ENCODE peak calls at places on chromosomes 7 and 10, in five cellular contexts. One of them, this sample, is unnamed.

GRCh38 chr7:20417260-20417659 is 86.6 kb downstream of the ITGB8 start:
- DNase-seq in CD4-positive, CD25-positive, alpha-beta regulatory T cell: no peak
- DNase-seq in SJSA1: no peak
- DNase-seq in neuronal stem cell: no peak
- DNase-seq in body of pancreas: no peak
- DNase-seq in this sample: no peak

GRCh38 chr7:100372256-100372655 is 1.0 kb upstream of the PILRA start:
- DNase-seq in CD4-positive, CD25-positive, alpha-beta regulatory T cell: no peak
- DNase-seq in SJSA1: no peak
- DNase-seq in neuronal stem cell: no peak
- DNase-seq in body of pancreas: no peak
- DNase-seq in this sample: peak; percentile 65

GRCh38 chr10:71608863-71609768 is 110.5 kb downstream of the C10orf105 start:
- DNase-seq in CD4-positive, CD25-positive, alpha-beta regulatory T cell: peak; percentile 21
- DNase-seq in SJSA1: peak; percentile 39
- DNase-seq in neuronal stem cell: peak; percentile 86
- DNase-seq in body of pancreas: peak; percentile 75
- DNase-seq in this sample: peak; percentile 81

GRCh38 chr7:142811154-142811737 is 40.5 kb downstream of the PRSS2 start:
- DNase-seq in CD4-positive, CD25-positive, alpha-beta regulatory T cell: no peak
- DNase-seq in SJSA1: peak; percentile 39
- DNase-seq in neuronal stem cell: peak; percentile 41
- DNase-seq in body of pancreas: no peak
- DNase-seq in this sample: no peak

GRCh38 chr10:69801434-69802315 is at the start of gene COL13A1:
- DNase-seq in CD4-positive, CD25-positive, alpha-beta regulatory T cell: no peak
- DNase-seq in SJSA1: peak; percentile 87
- DNase-seq in neuronal stem cell: peak; percentile 74
- DNase-seq in body of pancreas: peak; percentile 33
- DNase-seq in this sample: peak; percentile 64

GRCh38 chr7:130942211-130942964 is 208.4 kb upstream of the KLF14 start:
- DNase-seq in CD4-positive, CD25-positive, alpha-beta regulatory T cell: peak; percentile 51
- DNase-seq in SJSA1: peak; percentile 72
- DNase-seq in neuronal stem cell: no peak
- DNase-seq in body of pancreas: peak; percentile 77
- DNase-seq in this sample: no peak

GRCh38 chr7:36119005-36119711 is 33.9 kb upstream of the EEPD1 start:
- DNase-seq in CD4-positive, CD25-positive, alpha-beta regulatory T cell: no peak
- DNase-seq in SJSA1: peak; percentile 74
- DNase-seq in neuronal stem cell: no peak
- DNase-seq in body of pancreas: peak; percentile 41
- DNase-seq in this sample: no peak

GRCh38 chr7:2024227-2024918 is 208.4 kb downstream of the MAD1L1 start:
- DNase-seq in CD4-positive, CD25-positive, alpha-beta regulatory T cell: no peak
- DNase-seq in SJSA1: no peak
- DNase-seq in neuronal stem cell: no peak
- DNase-seq in body of pancreas: peak; percentile 7
- DNase-seq in this sample: no peak

GRCh38 chr10:132957981-132958885 is 15.9 kb upstream of the CFAP46 start:
- DNase-seq in CD4-positive, CD25-positive, alpha-beta regulatory T cell: no peak
- DNase-seq in SJSA1: no peak
- DNase-seq in neuronal stem cell: no peak
- DNase-seq in body of pancreas: no peak
- DNase-seq in this sample: no peak

GRCh38 chr10:102342462-102342861 is 53.0 kb upstream of the NFKB2 start:
- DNase-seq in CD4-positive, CD25-positive, alpha-beta regulatory T cell: no peak
- DNase-seq in SJSA1: peak; percentile 11
- DNase-seq in neuronal stem cell: no peak
- DNase-seq in body of pancreas: no peak
- DNase-seq in this sample: no peak

GRCh38 chr10:64760371-64760770 is 1239.2 kb downstream of the REEP3 start:
- DNase-seq in CD4-positive, CD25-positive, alpha-beta regulatory T cell: no peak
- DNase-seq in SJSA1: no peak
- DNase-seq in neuronal stem cell: no peak
- DNase-seq in body of pancreas: no peak
- DNase-seq in this sample: no peak

GRCh38 chr7:28106316-28106957 is 74.2 kb downstream of the JAZF1 start:
- DNase-seq in CD4-positive, CD25-positive, alpha-beta regulatory T cell: no peak
- DNase-seq in SJSA1: peak; percentile 58
- DNase-seq in neuronal stem cell: no peak
- DNase-seq in body of pancreas: no peak
- DNase-seq in this sample: no peak

GRCh38 chr10:65320256-65321026 is 1605.4 kb upstream of the LRRTM3 start:
- DNase-seq in CD4-positive, CD25-positive, alpha-beta regulatory T cell: no peak
- DNase-seq in SJSA1: no peak
- DNase-seq in neuronal stem cell: no peak
- DNase-seq in body of pancreas: no peak
- DNase-seq in this sample: no peak

GRCh38 chr10:24778298-24778697 is 54.6 kb upstream of the ARHGAP21 start:
- DNase-seq in CD4-positive, CD25-positive, alpha-beta regulatory T cell: no peak
- DNase-seq in SJSA1: no peak
- DNase-seq in neuronal stem cell: no peak
- DNase-seq in body of pancreas: no peak
- DNase-seq in this sample: no peak

GRCh38 chr7:6642239-6642839 is 5.2 kb downstream of the ZNF316 start:
- DNase-seq in CD4-positive, CD25-positive, alpha-beta regulatory T cell: no peak
- DNase-seq in SJSA1: no peak
- DNase-seq in neuronal stem cell: no peak
- DNase-seq in body of pancreas: no peak
- DNase-seq in this sample: no peak

GRCh38 chr10:110101464-110102144 is 93.8 kb downstream of the ADD3 start:
- DNase-seq in CD4-positive, CD25-positive, alpha-beta regulatory T cell: no peak
- DNase-seq in SJSA1: no peak
- DNase-seq in neuronal stem cell: no peak
- DNase-seq in body of pancreas: no peak
- DNase-seq in this sample: no peak

GRCh38 chr10:15843705-15844104 is 16.6 kb downstream of the MINDY3 start:
- DNase-seq in CD4-positive, CD25-positive, alpha-beta regulatory T cell: no peak
- DNase-seq in SJSA1: no peak
- DNase-seq in neuronal stem cell: no peak
- DNase-seq in body of pancreas: no peak
- DNase-seq in this sample: no peak

GRCh38 chr10:22631646-22632278 is 82.6 kb downstream of the PIP4K2A start:
- DNase-seq in CD4-positive, CD25-positive, alpha-beta regulatory T cell: no peak
- DNase-seq in SJSA1: peak; percentile 58
- DNase-seq in neuronal stem cell: no peak
- DNase-seq in body of pancreas: no peak
- DNase-seq in this sample: no peak

DNA sequence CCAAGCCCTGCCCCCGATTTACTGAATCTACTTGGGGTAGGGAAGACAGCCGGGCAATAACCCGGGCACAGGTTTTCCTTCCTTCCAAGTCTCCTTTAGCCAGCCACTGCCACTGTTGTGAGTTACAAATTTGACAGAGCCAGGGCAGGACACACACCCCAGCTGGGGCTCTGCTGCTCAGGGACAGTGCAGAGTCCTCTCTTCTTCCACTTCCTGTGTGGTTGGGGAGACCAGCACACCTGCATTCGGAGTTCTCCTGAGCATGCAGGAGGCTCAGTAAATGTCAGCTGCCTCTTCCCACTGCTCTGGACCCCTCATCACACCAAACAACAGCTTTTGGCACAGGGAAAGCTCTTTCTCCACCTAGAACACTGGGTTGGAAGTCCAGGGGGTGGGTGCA is 21.3 kb downstream of the CHST15 start:
- DNase-seq in CD4-positive, CD25-positive, alpha-beta regulatory T cell: no peak
- DNase-seq in SJSA1: no peak
- DNase-seq in neuronal stem cell: no peak
- DNase-seq in body of pancreas: no peak
- DNase-seq in this sample: no peak
- H3K4me3 ChIP-seq in CD4-positive, CD25-positive, alpha-beta regulatory T cell: no peak overlapping the region
- H3K4me3 ChIP-seq in SJSA1: no peak overlapping the region
- H3K4me3 ChIP-seq in neuronal stem cell: no peak overlapping the region
- H3K4me3 ChIP-seq in body of pancreas: no peak overlapping the region
- H3K4me3 ChIP-seq in this sample: no peak overlapping the region

GRCh38 chr7:79452032-79452494 is 1.4 kb downstream of the MAGI2 start:
- DNase-seq in CD4-positive, CD25-positive, alpha-beta regulatory T cell: peak; percentile 37
- DNase-seq in SJSA1: peak; percentile 60
- DNase-seq in neuronal stem cell: peak; percentile 60
- DNase-seq in body of pancreas: peak; percentile 78
- DNase-seq in this sample: peak; percentile 91
- H3K27me3 ChIP-seq in CD4-positive, CD25-positive, alpha-beta regulatory T cell: no peaks in the 10 kb centered on the region
- H3K27me3 ChIP-seq in SJSA1: no peaks in the 10 kb centered on the region
- H3K27me3 ChIP-seq in neuronal stem cell: no peaks in the 10 kb centered on the region
- H3K27me3 ChIP-seq in body of pancreas: no peaks in the 10 kb centered on the region
- H3K27me3 ChIP-seq in this sample: no peaks in the 10 kb centered on the region

GRCh38 chr10:1735562-1735961 is 1.8 kb downstream of the ADARB2 start:
- DNase-seq in CD4-positive, CD25-positive, alpha-beta regulatory T cell: no peak
- DNase-seq in SJSA1: no peak
- DNase-seq in neuronal stem cell: no peak
- DNase-seq in body of pancreas: no peak
- DNase-seq in this sample: no peak
- H3K4me3 ChIP-seq in CD4-positive, CD25-positive, alpha-beta regulatory T cell: no peak overlapping the region
- H3K4me3 ChIP-seq in SJSA1: no peak overlapping the region
- H3K4me3 ChIP-seq in neuronal stem cell: no peak overlapping the region
- H3K4me3 ChIP-seq in body of pancreas: no peak overlapping the region
- H3K4me3 ChIP-seq in this sample: no peak overlapping the region

DNA sequence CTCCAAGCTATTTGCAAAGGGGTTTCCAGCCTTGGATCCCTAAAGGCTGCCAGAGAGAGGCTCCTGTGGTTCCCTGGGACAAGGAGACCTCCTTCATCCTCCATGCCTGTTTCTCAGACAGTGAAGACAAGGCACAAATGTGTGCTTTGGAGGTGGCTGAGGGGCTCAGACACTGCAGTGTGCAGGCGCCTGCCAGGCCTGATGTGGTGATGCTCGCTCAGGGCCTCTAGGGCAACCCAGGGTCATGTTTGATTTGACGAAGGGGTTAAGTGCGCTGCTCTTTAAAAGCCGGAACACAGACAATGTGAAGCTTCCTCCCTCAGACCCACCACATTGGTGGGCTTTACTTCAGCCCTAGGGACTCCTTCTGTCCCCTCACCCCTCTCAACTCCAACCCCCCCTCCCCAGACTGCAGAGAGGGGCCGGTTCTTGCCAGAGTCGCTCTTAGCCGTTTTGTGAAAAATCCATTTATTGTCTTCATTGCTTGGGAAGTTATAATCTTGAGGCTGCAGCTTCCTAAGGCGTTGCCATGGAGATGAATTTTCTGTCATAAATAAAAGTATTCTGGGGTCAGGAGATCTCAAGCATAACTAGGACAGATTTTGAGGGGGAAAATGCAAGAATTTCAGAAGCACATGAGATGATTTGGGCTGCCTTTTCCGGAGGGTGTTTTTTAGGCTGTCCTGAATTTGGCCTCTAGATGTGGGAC is 35.8 kb downstream of the PDGFA start:
- DNase-seq in CD4-positive, CD25-positive, alpha-beta regulatory T cell: no peak
- DNase-seq in SJSA1: no peak
- DNase-seq in neuronal stem cell: no peak
- DNase-seq in body of pancreas: no peak
- DNase-seq in this sample: no peak
- H3K27me3 ChIP-seq in CD4-positive, CD25-positive, alpha-beta regulatory T cell: no peaks in the 10 kb centered on the region
- H3K27me3 ChIP-seq in SJSA1: peaks cover 11% of the 10 kb centered on the region
- H3K27me3 ChIP-seq in neuronal stem cell: peaks cover 34% of the 10 kb centered on the region
- H3K27me3 ChIP-seq in body of pancreas: no peaks in the 10 kb centered on the region
- H3K27me3 ChIP-seq in this sample: no peaks in the 10 kb centered on the region

DNA sequence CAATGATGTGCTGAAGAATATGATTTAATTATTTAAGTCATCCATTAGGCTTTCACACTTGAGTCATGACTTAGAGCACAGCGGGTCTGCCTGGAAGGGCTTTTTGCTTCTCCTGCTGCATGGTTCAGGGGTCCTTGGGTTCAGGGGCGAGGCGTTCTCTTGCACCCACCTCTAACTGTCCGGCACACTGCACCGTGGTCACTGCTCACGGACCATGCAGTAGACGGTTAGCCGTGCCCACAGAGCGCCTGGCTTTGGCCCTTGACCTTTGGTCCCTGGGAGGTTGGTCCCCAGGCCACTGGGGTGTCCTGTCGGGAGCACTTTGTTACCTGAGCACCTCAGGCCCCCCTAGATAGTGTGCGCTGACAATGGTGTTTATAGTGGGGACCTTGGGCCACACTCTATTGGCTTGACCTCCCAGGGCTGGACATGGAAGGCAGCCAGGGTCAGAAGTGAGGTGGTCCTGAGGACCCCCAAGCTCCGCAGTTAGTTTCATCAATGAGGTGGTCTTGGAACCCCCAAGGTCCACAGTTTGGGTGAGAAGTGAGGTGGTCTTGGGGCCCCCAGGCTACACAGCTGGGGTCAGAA is 110.6 kb downstream of the ACTR3B start:
- DNase-seq in CD4-positive, CD25-positive, alpha-beta regulatory T cell: no peak
- DNase-seq in SJSA1: no peak
- DNase-seq in neuronal stem cell: no peak
- DNase-seq in body of pancreas: no peak
- DNase-seq in this sample: no peak
- H3K4me3 ChIP-seq in CD4-positive, CD25-positive, alpha-beta regulatory T cell: no peak overlapping the region
- H3K4me3 ChIP-seq in SJSA1: no peak overlapping the region
- H3K4me3 ChIP-seq in neuronal stem cell: peak overlapping the region; percentile 43
- H3K4me3 ChIP-seq in body of pancreas: no peak overlapping the region
- H3K4me3 ChIP-seq in this sample: no peak overlapping the region

DNA sequence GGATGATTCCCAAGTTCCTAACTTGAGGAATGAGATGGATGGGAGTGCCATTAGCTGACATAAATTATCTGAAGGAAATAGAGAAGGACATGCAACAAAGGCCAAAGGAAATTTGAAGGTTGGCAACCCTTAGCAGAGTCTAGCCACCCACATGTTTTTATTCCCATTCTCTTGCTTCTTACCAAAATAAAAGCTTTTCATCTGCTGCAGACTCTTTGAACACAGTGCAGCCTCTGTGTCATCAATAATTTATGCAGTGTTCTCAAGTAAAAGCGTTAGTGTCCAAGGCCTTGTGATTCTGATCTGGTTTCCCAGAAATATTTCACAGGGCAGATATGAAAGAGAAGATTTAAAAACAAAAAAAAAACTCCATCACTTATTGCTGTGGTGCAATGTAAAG is 98.5 kb downstream of the ST7 start:
- DNase-seq in CD4-positive, CD25-positive, alpha-beta regulatory T cell: no peak
- DNase-seq in SJSA1: no peak
- DNase-seq in neuronal stem cell: no peak
- DNase-seq in body of pancreas: no peak
- DNase-seq in this sample: no peak
- H3K27me3 ChIP-seq in CD4-positive, CD25-positive, alpha-beta regulatory T cell: no peaks in the 10 kb centered on the region
- H3K27me3 ChIP-seq in SJSA1: no peaks in the 10 kb centered on the region
- H3K27me3 ChIP-seq in neuronal stem cell: no peaks in the 10 kb centered on the region
- H3K27me3 ChIP-seq in body of pancreas: no peaks in the 10 kb centered on the region
- H3K27me3 ChIP-seq in this sample: no peaks in the 10 kb centered on the region

GRCh38 chr10:117546020-117546629 is 3.6 kb downstream of the EMX2 start:
- DNase-seq in CD4-positive, CD25-positive, alpha-beta regulatory T cell: no peak
- DNase-seq in SJSA1: no peak
- DNase-seq in neuronal stem cell: no peak
- DNase-seq in body of pancreas: no peak
- DNase-seq in this sample: no peak
- H3K4me3 ChIP-seq in CD4-positive, CD25-positive, alpha-beta regulatory T cell: no peak overlapping the region
- H3K4me3 ChIP-seq in SJSA1: no peak overlapping the region
- H3K4me3 ChIP-seq in neuronal stem cell: peak overlapping the region; percentile 74
- H3K4me3 ChIP-seq in body of pancreas: no peak overlapping the region
- H3K4me3 ChIP-seq in this sample: no peak overlapping the region

DNA sequence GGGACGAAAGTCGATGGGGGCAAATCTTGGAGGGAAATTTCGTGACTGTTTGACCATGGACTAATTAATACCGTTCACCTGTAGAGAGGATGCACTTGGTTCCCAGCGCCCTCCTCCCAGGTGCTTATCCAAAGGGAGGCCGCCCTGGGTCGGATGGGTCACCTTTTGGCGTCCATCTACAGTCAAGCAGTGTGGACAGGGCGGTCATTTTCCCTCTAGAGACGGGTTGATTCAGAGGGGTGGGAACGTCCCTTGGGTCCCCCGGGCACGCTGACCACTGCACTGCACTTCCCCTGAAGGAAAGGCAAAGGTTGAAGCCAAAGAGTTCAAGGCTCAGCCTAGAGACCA is 2.0 kb downstream of the PRR15 start:
- DNase-seq in CD4-positive, CD25-positive, alpha-beta regulatory T cell: no peak
- DNase-seq in SJSA1: no peak
- DNase-seq in neuronal stem cell: no peak
- DNase-seq in body of pancreas: no peak
- DNase-seq in this sample: no peak
- H3K27me3 ChIP-seq in CD4-positive, CD25-positive, alpha-beta regulatory T cell: peaks cover 18% of the 10 kb centered on the region
- H3K27me3 ChIP-seq in SJSA1: peaks cover 90% of the 10 kb centered on the region
- H3K27me3 ChIP-seq in neuronal stem cell: peaks cover 93% of the 10 kb centered on the region
- H3K27me3 ChIP-seq in body of pancreas: no peaks in the 10 kb centered on the region
- H3K27me3 ChIP-seq in this sample: peaks cover 10% of the 10 kb centered on the region

This sample was measured in right atrium auricular region.